ENCODE peak calls at places on chromosome 17, in seven cellular contexts. C is right lobe of liver; X is activated CD8-positive, alpha-beta T cell treated with anti-CD3 and anti-CD28 coated beads, Interleukin-2, amount 10 ng/mL, durations not matched to agents 7 days and 5 days; H is smooth muscle cell of the brain vasculature; R is endodermal cell; N is CD4-positive, alpha-beta memory T cell; M is activated T-helper 1 cell treated with anti-CD3 and anti-CD28 coated beads, Interleukin-12 subunit alpha, Interleukin-12 subunit beta, Interleukin-2, Interleukin-4 antibody, amounts not matched to agents 30 ng/mL and 10 ng/mL and 1 ng/mL, durations not matched to agents 14 hours and 24 hours and 36 hours. Q is an unnamed sample.

GRCh38 chr17:16007439-16007838 is 7.8 kb downstream of the TTC19 start:
- DNase-seq in C (no peak), X (no peak), H (no peak), R (no peak), N (no peak), M (no peak), Q (no peak)

GRCh38 chr17:44906987-44907681 is 7.9 kb upstream of the EFTUD2 start:
- DNase-seq in C (no peak), X (no peak), H (no peak), R (no peak), N (no peak), M (no peak), Q (no peak)

GRCh38 chr17:751269-752001 is 629 bp downstream of the GEMIN4 start:
- DNase-seq in C (peak; percentile 43), X (peak; percentile 72), H (no peak), R (peak; percentile 68), N (peak; percentile 65), M (peak; percentile 42), Q (peak; percentile 38)

GRCh38 chr17:6279659-6280058 is 155.3 kb downstream of the AIPL1 start:
- DNase-seq in C (no peak), X (no peak), H (no peak), R (peak; percentile 97), N (no peak), M (no peak), Q (no peak)

GRCh38 chr17:68812876-68813584 is 142.2 kb downstream of the ABCA8 start:
- DNase-seq in C (no peak), X (no peak), H (no peak), R (no peak), N (no peak), M (no peak), Q (no peak)

GRCh38 chr17:81582341-81582740 is 30.2 kb upstream of the FAAP100 start:
- DNase-seq in C (no peak), X (no peak), H (no peak), R (no peak), N (no peak), M (no peak), Q (no peak)

GRCh38 chr17:77174928-77175720 is 34.4 kb downstream of the SEC14L1 start:
- DNase-seq in C (no peak), X (no peak), H (no peak), R (no peak), N (no peak), M (no peak), Q (peak; percentile 84)

GRCh38 chr17:51803161-51803560 is 355.4 kb downstream of the CA10 start:
- DNase-seq in C (no peak), X (no peak), H (no peak), R (peak; percentile 61), N (no peak), M (no peak), Q (no peak)

GRCh38 chr17:29617481-29618271 is 5.0 kb downstream of the CORO6 start:
- DNase-seq in C (peak; percentile 91), X (peak; percentile 93), H (no peak), R (peak; percentile 96), N (peak; percentile 86), M (peak; percentile 86), Q (peak; percentile 75)

GRCh38 chr17:72104863-72105234 is 16.0 kb upstream of the SOX9 start:
- DNase-seq in C (no peak), X (no peak), H (no peak), R (peak; percentile 85), N (no peak), M (no peak), Q (no peak)

GRCh38 chr17:58809564-58809936 is 53.9 kb downstream of the PPM1E start:
- DNase-seq in C (no peak), X (no peak), H (no peak), R (no peak), N (no peak), M (no peak), Q (no peak)

GRCh38 chr17:2710804-2711607 is 558 bp downstream of the CLUH start:
- DNase-seq in C (peak; percentile 70), X (peak; percentile 35), H (no peak), R (peak; percentile 80), N (peak; percentile 34), M (peak; percentile 26), Q (no peak)

GRCh38 chr17:75485688-75486087 is 29.3 kb downstream of the TMEM94 start:
- DNase-seq in C (no peak), X (no peak), H (no peak), R (peak; percentile 40), N (no peak), M (no peak), Q (no peak)

GRCh38 chr17:49588312-49588711 is 12.6 kb downstream of the NXPH3 start:
- DNase-seq in C (no peak), X (no peak), H (no peak), R (no peak), N (no peak), M (no peak), Q (no peak)

GRCh38 chr17:76504117-76504516 is 2.9 kb upstream of the RHBDF2 start:
- DNase-seq in C (no peak), X (no peak), H (no peak), R (no peak), N (no peak), M (no peak), Q (no peak)

GRCh38 chr17:7223375-7223774 is 3.6 kb downstream of the ACADVL start:
- DNase-seq in C (no peak), X (no peak), H (no peak), R (no peak), N (no peak), M (no peak), Q (no peak)

GRCh38 chr17:73007447-73007846 is 85.0 kb downstream of the SLC39A11 start:
- DNase-seq in C (no peak), X (no peak), H (no peak), R (no peak), N (no peak), M (no peak), Q (no peak)